ENCODE peak calls at places on chromosomes 16 and 17, in nine cellular contexts. G, X, B, Z, U, K, J, T and A are unnamed samples.

GRCh38 chr17:6487243-6488007 is 43.2 kb downstream of the PIMREG start:
- DNase-seq in G (no peak), X (no peak), B (no peak), Z (no peak), U (no peak), K (no peak), J (no peak), T (no peak), A (no peak)

GRCh38 chr17:73301359-73301758 is 10.4 kb downstream of the CDC42EP4 start:
- DNase-seq in G (no peak), X (no peak), B (no peak), Z (no peak), U (no peak), K (no peak), J (no peak), T (no peak), A (no peak)

GRCh38 chr17:44604149-44605115 is 47.1 kb downstream of the FZD2 start:
- DNase-seq in G (no peak), X (no peak), B (no peak), Z (no peak), U (no peak), K (no peak), J (no peak), T (no peak), A (no peak)

GRCh38 chr17:66165537-66166123 is 26.3 kb downstream of the CEP112 start:
- DNase-seq in G (no peak), X (peak), B (peak), Z (peak), U (no peak), K (peak), J (no peak), T (peak), A (no peak)

GRCh38 chr17:62703269-62703775 is 75.9 kb downstream of the MRC2 start:
- DNase-seq in G (peak), X (no peak), B (no peak), Z (no peak), U (no peak), K (no peak), J (peak), T (no peak), A (no peak)

GRCh38 chr17:14843086-14843795 is 421.9 kb downstream of the PMP22 start:
- DNase-seq in G (no peak), X (no peak), B (no peak), Z (no peak), U (no peak), K (no peak), J (no peak), T (no peak), A (no peak)

GRCh38 chr17:56798916-56799315 is 34.8 kb downstream of the C17orf67 start:
- DNase-seq in G (no peak), X (peak), B (peak), Z (no peak), U (no peak), K (no peak), J (no peak), T (no peak), A (no peak)

GRCh38 chr16:47017636-47018035 is 44.2 kb upstream of the DNAJA2 start:
- DNase-seq in G (no peak), X (no peak), B (no peak), Z (no peak), U (no peak), K (no peak), J (no peak), T (no peak), A (no peak)

GRCh38 chr17:32962320-32962707 is 29.3 kb upstream of the SPACA3 start:
- DNase-seq in G (no peak), X (no peak), B (no peak), Z (no peak), U (no peak), K (no peak), J (no peak), T (no peak), A (no peak)
- TF ChIP-seq POLR2AphosphoS5 in G (no peak), X (no peak), B (no peak), Z (no peak), U (no peak), K (no peak), J (no peak), T (no peak), A (no peak)

GRCh38 chr17:76239538-76240274 is 587 bp downstream of the RNF157 start:
- DNase-seq in G (peak), X (peak), B (peak), Z (no peak), U (no peak), K (peak), J (no peak), T (no peak), A (no peak)
- H3K4me3 ChIP-seq in G (peak), X (peak), B (peak), Z (peak), U (peak), K (peak), J (peak), T (peak), A (peak)

GRCh38 chr17:40558300-40558584 is 7.0 kb downstream of the CCR7 start:
- DNase-seq in G (no peak), X (no peak), B (no peak), Z (no peak), U (no peak), K (no peak), J (peak), T (no peak), A (no peak)

GRCh38 chr17:40557531-40558299 is 7.6 kb downstream of the CCR7 start:
- DNase-seq in G (no peak), X (no peak), B (no peak), Z (no peak), U (no peak), K (no peak), J (peak), T (no peak), A (peak)

GRCh38 chr17:40556198-40556661 is 9.0 kb downstream of the CCR7 start:
- DNase-seq in G (no peak), X (no peak), B (no peak), Z (no peak), U (no peak), K (no peak), J (peak), T (no peak), A (no peak)

GRCh38 chr17:40555296-40556190 is 9.7 kb downstream of the CCR7 start:
- DNase-seq in G (peak), X (no peak), B (no peak), Z (no peak), U (no peak), K (no peak), J (peak), T (no peak), A (peak)

DNA sequence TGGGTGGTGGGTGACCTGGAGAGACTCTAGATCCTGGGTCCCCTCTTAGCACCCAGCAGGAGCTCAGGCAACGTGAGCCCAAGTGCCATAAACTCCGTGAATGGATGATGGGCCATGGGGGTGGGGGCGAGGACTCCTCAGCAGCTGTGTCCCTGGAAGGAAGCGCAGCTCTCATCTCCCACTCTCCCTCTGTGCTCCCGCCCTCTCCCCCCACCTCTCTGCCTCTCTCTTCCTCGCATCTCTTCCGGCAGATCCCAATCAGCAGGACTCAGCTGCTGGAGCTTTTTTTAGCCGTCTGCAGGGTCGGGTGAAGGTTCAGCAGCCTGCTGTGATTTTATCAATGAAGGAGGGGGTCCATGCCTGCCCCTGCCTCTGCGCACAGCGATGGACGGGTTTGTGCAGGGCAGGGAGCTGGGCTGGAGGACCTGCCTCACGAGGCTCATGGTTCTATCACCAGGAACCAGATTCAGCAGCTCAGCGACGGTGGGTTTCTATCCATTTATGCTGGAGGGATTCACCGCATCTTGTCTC is 8.3 kb downstream of the CCR7 start:
- DNase-seq in G (no peak), X (peak), B (no peak), Z (no peak), U (no peak), K (peak), J (peak), T (no peak), A (peak)
- TF ChIP-seq POLR2AphosphoS5 in G (no peak), X (peak), B (no peak), Z (no peak), U (no peak), K (no peak), J (no peak), T (no peak), A (no peak)

GRCh38 chr16:11059588-11059987 is 115.2 kb downstream of the CLEC16A start:
- DNase-seq in G (no peak), X (no peak), B (no peak), Z (no peak), U (no peak), K (no peak), J (no peak), T (no peak), A (no peak)
- H3K4me3 ChIP-seq in G (no peak), X (no peak), B (no peak), Z (no peak), U (no peak), K (no peak), J (no peak), T (no peak), A (no peak)

GRCh38 chr16:84847554-84848415 is 28.0 kb downstream of the CRISPLD2 start:
- DNase-seq in G (no peak), X (no peak), B (no peak), Z (no peak), U (no peak), K (peak), J (no peak), T (no peak), A (no peak)
- TF ChIP-seq POLR2AphosphoS5 in G (no peak), X (no peak), B (no peak), Z (no peak), U (peak), K (no peak), J (no peak), T (no peak), A (peak)

GRCh38 chr16:2507679-2508064 is 6.1 kb upstream of the ATP6V0C start:
- DNase-seq in G (no peak), X (no peak), B (no peak), Z (no peak), U (peak), K (no peak), J (peak), T (peak), A (no peak)

GRCh38 chr16:2511128-2511785 is 2.5 kb upstream of the ATP6V0C start:
- DNase-seq in G (no peak), X (peak), B (peak), Z (no peak), U (peak), K (no peak), J (peak), T (no peak), A (no peak)

GRCh38 chr16:2507052-2507678 is 6.6 kb upstream of the ATP6V0C start:
- DNase-seq in G (no peak), X (no peak), B (peak), Z (peak), U (peak), K (no peak), J (no peak), T (peak), A (no peak)

GRCh38 chr16:2505695-2506094 is 8.1 kb upstream of the ATP6V0C start:
- DNase-seq in G (no peak), X (no peak), B (no peak), Z (no peak), U (no peak), K (no peak), J (no peak), T (no peak), A (no peak)

GRCh38 chr16:2508722-2509400 is 4.9 kb upstream of the ATP6V0C start:
- DNase-seq in G (no peak), X (no peak), B (no peak), Z (no peak), U (no peak), K (no peak), J (no peak), T (no peak), A (no peak)
- H3K4me3 ChIP-seq in G (no peak), X (no peak), B (no peak), Z (no peak), U (no peak), K (no peak), J (no peak), T (no peak), A (no peak)

DNA sequence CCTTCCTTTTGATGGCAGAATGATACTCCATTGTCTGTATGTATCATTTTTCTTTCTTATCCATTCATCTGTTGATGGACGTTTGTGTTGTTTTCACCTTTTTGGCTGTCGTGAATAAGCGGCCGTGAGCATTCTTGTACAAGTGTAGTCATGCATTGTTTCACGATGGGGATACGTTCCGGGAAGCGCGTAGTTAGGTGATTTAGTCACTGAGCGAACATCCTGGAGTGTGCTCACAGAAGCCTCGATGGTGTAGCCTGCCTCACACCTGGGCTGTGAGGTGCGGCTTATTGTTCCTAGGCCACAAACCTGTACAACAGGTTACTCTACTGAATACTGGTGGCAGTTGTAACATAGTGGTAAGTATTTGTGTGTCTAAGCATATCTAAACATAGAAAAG is 136.5 kb downstream of the CMIP start:
- DNase-seq in G (peak), X (no peak), B (no peak), Z (no peak), U (peak), K (no peak), J (peak), T (no peak), A (no peak)
- TF ChIP-seq POLR2AphosphoS5 in G (peak), X (no peak), B (no peak), Z (no peak), U (no peak), K (no peak), J (peak), T (no peak), A (no peak)

GRCh38 chr17:64332502-64332901 is 58.2 kb downstream of the PECAM1 start:
- DNase-seq in G (no peak), X (no peak), B (no peak), Z (no peak), U (no peak), K (no peak), J (no peak), T (no peak), A (no peak)

GRCh38 chr17:64329571-64329970 is 61.1 kb downstream of the PECAM1 start:
- DNase-seq in G (no peak), X (no peak), B (no peak), Z (no peak), U (no peak), K (no peak), J (no peak), T (no peak), A (no peak)

GRCh38 chr17:64331366-64331765 is 59.3 kb downstream of the PECAM1 start:
- DNase-seq in G (no peak), X (no peak), B (no peak), Z (no peak), U (no peak), K (no peak), J (no peak), T (peak), A (no peak)

GRCh38 chr17:64334851-64335250 is 55.8 kb downstream of the PECAM1 start:
- DNase-seq in G (no peak), X (no peak), B (no peak), Z (no peak), U (no peak), K (no peak), J (no peak), T (no peak), A (no peak)

DNA sequence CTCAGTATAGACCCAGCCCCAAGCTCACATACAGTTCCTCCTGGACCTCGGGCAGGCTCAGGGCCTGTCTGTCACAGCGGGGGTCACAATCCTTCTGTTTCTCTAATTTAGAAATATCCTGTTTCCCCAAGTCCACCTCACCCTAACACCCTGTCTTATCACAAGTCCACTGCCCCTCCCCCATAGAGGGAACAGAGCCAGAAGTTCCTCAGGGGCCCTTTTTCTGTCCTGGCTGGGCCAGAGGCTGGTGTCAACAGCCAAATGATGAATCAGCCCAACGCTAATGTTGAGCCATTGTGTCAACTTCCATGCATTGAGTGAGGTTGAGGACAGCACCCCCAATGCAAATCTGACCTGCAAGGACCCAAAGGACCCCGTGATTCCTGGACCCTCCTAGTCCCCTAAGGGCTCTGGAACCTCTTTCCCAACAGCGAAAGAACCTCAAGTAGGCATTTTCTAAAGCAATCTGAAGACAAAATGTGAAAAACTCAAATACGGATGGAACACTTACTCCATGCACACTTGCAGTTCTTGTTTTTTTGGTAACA is 58.6 kb downstream of the PECAM1 start:
- DNase-seq in G (no peak), X (peak), B (no peak), Z (no peak), U (no peak), K (no peak), J (no peak), T (peak), A (no peak)
- H3K4me3 ChIP-seq in G (no peak), X (no peak), B (no peak), Z (no peak), U (no peak), K (no peak), J (no peak), T (no peak), A (no peak)

GRCh38 chr17:29615492-29616299 is 7.0 kb downstream of the CORO6 start:
- DNase-seq in G (peak), X (peak), B (peak), Z (no peak), U (peak), K (peak), J (peak), T (peak), A (peak)
- TF ChIP-seq POLR2AphosphoS5 in G (peak), X (no peak), B (no peak), Z (no peak), U (peak), K (no peak), J (peak), T (no peak), A (peak)

DNA sequence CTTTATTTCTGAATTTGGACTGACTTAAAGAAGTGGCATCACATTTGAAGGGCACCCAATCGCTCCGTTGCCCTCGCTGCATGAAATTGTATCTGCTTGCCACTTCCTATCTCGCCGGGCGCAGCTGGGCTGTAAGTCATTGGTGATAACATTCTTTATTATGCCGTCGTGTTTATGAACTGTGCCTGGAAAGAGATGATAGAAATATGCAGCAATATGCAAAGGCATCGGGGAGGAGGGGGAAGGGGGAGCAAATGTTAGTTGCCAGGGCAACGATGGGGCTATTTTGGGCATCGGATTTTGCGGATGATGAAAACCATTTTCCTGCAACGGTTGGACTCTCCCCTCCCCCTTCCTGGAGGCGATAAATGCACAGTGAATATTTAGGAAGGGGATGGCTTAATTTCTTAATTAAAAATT is 386.9 kb upstream of the TNRC6C start:
- DNase-seq in G (no peak), X (peak), B (no peak), Z (no peak), U (no peak), K (peak), J (peak), T (no peak), A (no peak)
- H3K4me3 ChIP-seq in G (peak), X (no peak), B (peak), Z (no peak), U (no peak), K (no peak), J (peak), T (no peak), A (peak)